ENCODE peak calls at places on chromosomes 12 and 14, in seven cellular contexts. One of them, this sample, is unnamed.
A peak's percentile ranks its signal among the peaks of the same experiment; 100 is the strongest.

GRCh38 chr12:51922762-51923505 is 15.6 kb downstream of the ACVRL1 start:
- DNase-seq in HCT116: no peak
- DNase-seq in HL-60: peak; percentile 3
- DNase-seq in K562: no peak
- DNase-seq in HepG2: no peak
- DNase-seq in GM12878: peak; percentile 21
- DNase-seq in SK-N-SH: no peak
- DNase-seq in this sample: no peak

GRCh38 chr14:96252323-96253052 is 3.5 kb upstream of the BDKRB1 start:
- DNase-seq in HCT116: no peak
- DNase-seq in HL-60: no peak
- DNase-seq in K562: peak; percentile 79
- DNase-seq in HepG2: no peak
- DNase-seq in GM12878: no peak
- DNase-seq in SK-N-SH: no peak
- DNase-seq in this sample: no peak

GRCh38 chr14:104137297-104138097 is 890 bp upstream of the KIF26A start:
- DNase-seq in HCT116: no peak
- DNase-seq in HL-60: peak; percentile 22
- DNase-seq in K562: peak; percentile 32
- DNase-seq in HepG2: peak; percentile 10
- DNase-seq in GM12878: no peak
- DNase-seq in SK-N-SH: peak; percentile 92
- DNase-seq in this sample: no peak

GRCh38 chr12:47222592-47222959 is 142.8 kb upstream of the AMIGO2 start:
- DNase-seq in HCT116: no peak
- DNase-seq in HL-60: no peak
- DNase-seq in K562: no peak
- DNase-seq in HepG2: no peak
- DNase-seq in GM12878: no peak
- DNase-seq in SK-N-SH: no peak
- DNase-seq in this sample: no peak

GRCh38 chr12:46385439-46385838 is 12.9 kb upstream of the SLC38A2 start:
- DNase-seq in HCT116: no peak
- DNase-seq in HL-60: no peak
- DNase-seq in K562: no peak
- DNase-seq in HepG2: peak; percentile 59
- DNase-seq in GM12878: no peak
- DNase-seq in SK-N-SH: no peak
- DNase-seq in this sample: no peak

GRCh38 chr14:85528080-85528881 is 1.7 kb upstream of the FLRT2 start:
- DNase-seq in HCT116: no peak
- DNase-seq in HL-60: no peak
- DNase-seq in K562: no peak
- DNase-seq in HepG2: peak; percentile 41
- DNase-seq in GM12878: no peak
- DNase-seq in SK-N-SH: no peak
- DNase-seq in this sample: no peak

GRCh38 chr14:31745741-31746140 is 184.5 kb downstream of the NUBPL start:
- DNase-seq in HCT116: no peak
- DNase-seq in HL-60: no peak
- DNase-seq in K562: no peak
- DNase-seq in HepG2: peak; percentile 42
- DNase-seq in GM12878: no peak
- DNase-seq in SK-N-SH: no peak
- DNase-seq in this sample: no peak

GRCh38 chr12:65881965-65882413 is 57.7 kb downstream of the HMGA2 start:
- DNase-seq in HCT116: no peak
- DNase-seq in HL-60: peak; percentile 59
- DNase-seq in K562: peak; percentile 12
- DNase-seq in HepG2: no peak
- DNase-seq in GM12878: no peak
- DNase-seq in SK-N-SH: no peak
- DNase-seq in this sample: no peak

GRCh38 chr12:111444706-111445310 is 39.1 kb downstream of the SH2B3 start:
- DNase-seq in HCT116: no peak
- DNase-seq in HL-60: peak; percentile 88
- DNase-seq in K562: no peak
- DNase-seq in HepG2: no peak
- DNase-seq in GM12878: peak; percentile 94
- DNase-seq in SK-N-SH: no peak
- DNase-seq in this sample: no peak

GRCh38 chr12:3122841-3123678 is 45.9 kb downstream of the TSPAN9 start:
- DNase-seq in HCT116: no peak
- DNase-seq in HL-60: no peak
- DNase-seq in K562: no peak
- DNase-seq in HepG2: no peak
- DNase-seq in GM12878: no peak
- DNase-seq in SK-N-SH: peak; percentile 74
- DNase-seq in this sample: no peak

GRCh38 chr12:51874013-51874412 is 13.9 kb upstream of the ANKRD33 start:
- DNase-seq in HCT116: no peak
- DNase-seq in HL-60: no peak
- DNase-seq in K562: no peak
- DNase-seq in HepG2: no peak
- DNase-seq in GM12878: no peak
- DNase-seq in SK-N-SH: no peak
- DNase-seq in this sample: no peak

GRCh38 chr14:50397461-50398196 is 948 bp upstream of the CDKL1 start:
- DNase-seq in HCT116: no peak
- DNase-seq in HL-60: peak; percentile 45
- DNase-seq in K562: no peak
- DNase-seq in HepG2: peak; percentile 24
- DNase-seq in GM12878: no peak
- DNase-seq in SK-N-SH: peak; percentile 41
- DNase-seq in this sample: no peak

GRCh38 chr12:116624516-116624915 is 65.3 kb downstream of the MAP1LC3B2 start:
- DNase-seq in HCT116: no peak
- DNase-seq in HL-60: no peak
- DNase-seq in K562: no peak
- DNase-seq in HepG2: no peak
- DNase-seq in GM12878: no peak
- DNase-seq in SK-N-SH: no peak
- DNase-seq in this sample: no peak

GRCh38 chr12:119652665-119653064 is 15.3 kb upstream of the PRKAB1 start:
- DNase-seq in HCT116: no peak
- DNase-seq in HL-60: no peak
- DNase-seq in K562: no peak
- DNase-seq in HepG2: no peak
- DNase-seq in GM12878: no peak
- DNase-seq in SK-N-SH: no peak
- DNase-seq in this sample: no peak

GRCh38 chr14:31572955-31573354 is 11.8 kb downstream of the NUBPL start:
- DNase-seq in HCT116: no peak
- DNase-seq in HL-60: no peak
- DNase-seq in K562: no peak
- DNase-seq in HepG2: no peak
- DNase-seq in GM12878: no peak
- DNase-seq in SK-N-SH: no peak
- DNase-seq in this sample: no peak

GRCh38 chr12:41442905-41443304 is 254.8 kb downstream of the PDZRN4 start:
- DNase-seq in HCT116: no peak
- DNase-seq in HL-60: no peak
- DNase-seq in K562: no peak
- DNase-seq in HepG2: no peak
- DNase-seq in GM12878: no peak
- DNase-seq in SK-N-SH: no peak
- DNase-seq in this sample: no peak

GRCh38 chr12:115351513-115352077 is 667.6 kb upstream of the TBX3 start:
- DNase-seq in HCT116: no peak
- DNase-seq in HL-60: no peak
- DNase-seq in K562: no peak
- DNase-seq in HepG2: no peak
- DNase-seq in GM12878: no peak
- DNase-seq in SK-N-SH: no peak
- DNase-seq in this sample: no peak

GRCh38 chr14:101665478-101666078 is 95.9 kb upstream of the PPP2R5C start:
- DNase-seq in HCT116: peak; percentile 57
- DNase-seq in HL-60: peak; percentile 62
- DNase-seq in K562: peak; percentile 7
- DNase-seq in HepG2: peak; percentile 32
- DNase-seq in GM12878: no peak
- DNase-seq in SK-N-SH: peak; percentile 63
- DNase-seq in this sample: peak; percentile 22

GRCh38 chr12:78641837-78642423 is 222.6 kb upstream of the SYT1 start:
- DNase-seq in HCT116: peak; percentile 0
- DNase-seq in HL-60: no peak
- DNase-seq in K562: no peak
- DNase-seq in HepG2: no peak
- DNase-seq in GM12878: no peak
- DNase-seq in SK-N-SH: no peak
- DNase-seq in this sample: no peak

GRCh38 chr12:51601241-51601640 is 10.2 kb downstream of the SCN8A start:
- DNase-seq in HCT116: no peak
- DNase-seq in HL-60: no peak
- DNase-seq in K562: no peak
- DNase-seq in HepG2: no peak
- DNase-seq in GM12878: no peak
- DNase-seq in SK-N-SH: no peak
- DNase-seq in this sample: no peak

GRCh38 chr14:94476018-94476417 is at the start of gene SERPINA9:
- DNase-seq in HCT116: no peak
- DNase-seq in HL-60: no peak
- DNase-seq in K562: no peak
- DNase-seq in HepG2: no peak
- DNase-seq in GM12878: no peak
- DNase-seq in SK-N-SH: no peak
- DNase-seq in this sample: no peak

GRCh38 chr14:90489916-90490726 is 93.3 kb downstream of the CALM1 start:
- DNase-seq in HCT116: no peak
- DNase-seq in HL-60: no peak
- DNase-seq in K562: peak; percentile 67
- DNase-seq in HepG2: no peak
- DNase-seq in GM12878: no peak
- DNase-seq in SK-N-SH: peak; percentile 47
- DNase-seq in this sample: no peak
- TF ChIP-seq POLR2AphosphoS5 in HCT116: no peak
- TF ChIP-seq POLR2AphosphoS5 in HL-60: no peak
- TF ChIP-seq POLR2AphosphoS5 in K562: no peak
- TF ChIP-seq POLR2AphosphoS5 in HepG2: no peak
- TF ChIP-seq POLR2AphosphoS5 in GM12878: no peak
- TF ChIP-seq POLR2AphosphoS5 in SK-N-SH: no peak
- TF ChIP-seq POLR2AphosphoS5 in this sample: no peak

GRCh38 chr14:39229222-39229543 is 4.5 kb upstream of the MIA2 start:
- DNase-seq in HCT116: no peak
- DNase-seq in HL-60: no peak
- DNase-seq in K562: no peak
- DNase-seq in HepG2: no peak
- DNase-seq in GM12878: no peak
- DNase-seq in SK-N-SH: no peak
- DNase-seq in this sample: no peak
- TF ChIP-seq REST in HCT116: no peak
- TF ChIP-seq REST in HL-60: no peak
- TF ChIP-seq REST in K562: no peak
- TF ChIP-seq REST in HepG2: no peak
- TF ChIP-seq REST in GM12878: no peak
- TF ChIP-seq REST in SK-N-SH: no peak
- TF ChIP-seq REST in this sample: no peak

GRCh38 chr12:104342635-104343249 is 39.2 kb downstream of the EID3 start:
- DNase-seq in HCT116: no peak
- DNase-seq in HL-60: no peak
- DNase-seq in K562: no peak
- DNase-seq in HepG2: no peak
- DNase-seq in GM12878: no peak
- DNase-seq in SK-N-SH: no peak
- DNase-seq in this sample: no peak
- TF ChIP-seq POLR2AphosphoS5 in HCT116: peak; percentile 7
- TF ChIP-seq POLR2AphosphoS5 in HL-60: peak; percentile 24
- TF ChIP-seq POLR2AphosphoS5 in K562: no peak
- TF ChIP-seq POLR2AphosphoS5 in HepG2: no peak
- TF ChIP-seq POLR2AphosphoS5 in GM12878: no peak
- TF ChIP-seq POLR2AphosphoS5 in SK-N-SH: no peak
- TF ChIP-seq POLR2AphosphoS5 in this sample: no peak

DNA sequence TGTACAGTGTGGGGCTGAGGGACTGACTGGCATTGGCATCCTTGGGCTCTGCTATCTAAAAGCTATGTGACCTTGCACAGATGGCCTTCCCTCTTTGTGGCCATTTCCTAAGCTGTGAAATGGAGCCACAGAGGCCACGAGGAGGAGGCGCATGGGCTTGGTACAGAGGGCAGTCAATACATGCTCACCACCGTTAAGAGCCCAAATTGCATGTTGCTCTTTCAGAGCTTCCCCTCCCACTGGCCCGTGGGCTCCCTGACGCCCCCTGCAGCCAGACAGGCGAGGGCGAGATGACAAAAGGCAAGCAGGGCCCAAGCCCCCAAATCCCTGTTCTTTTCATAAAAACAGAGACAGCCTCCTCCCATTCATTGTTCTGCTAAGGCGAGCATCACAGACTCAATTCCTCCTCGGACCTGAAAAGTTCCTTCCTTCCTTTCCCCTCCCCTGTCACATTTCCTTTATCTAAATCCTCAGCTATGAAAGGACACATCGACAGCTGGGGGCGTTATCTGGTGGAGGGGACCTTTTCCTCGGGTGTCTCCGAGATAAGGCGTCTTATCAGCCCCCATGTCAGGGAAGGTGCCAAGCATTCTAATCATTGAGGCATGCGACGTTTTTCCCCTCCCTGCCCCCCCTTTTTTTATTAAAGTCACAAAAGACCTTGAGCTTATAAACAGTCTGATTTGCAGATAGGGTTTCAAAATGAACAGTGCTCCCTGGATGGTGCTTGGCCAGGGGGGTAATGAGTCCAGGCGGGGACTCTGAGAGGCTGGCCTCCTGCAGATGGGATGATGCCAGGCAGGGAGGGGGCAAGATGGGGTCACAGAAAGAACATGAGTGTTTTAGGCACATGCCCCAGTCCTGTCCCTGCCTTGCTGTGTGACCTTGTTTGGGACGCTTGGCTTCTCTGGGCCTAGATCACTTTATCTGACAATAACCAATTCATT is 26.4 kb downstream of the FAM222A start:
- DNase-seq in HCT116: no peak
- DNase-seq in HL-60: no peak
- DNase-seq in K562: peak; percentile 54
- DNase-seq in HepG2: no peak
- DNase-seq in GM12878: no peak
- DNase-seq in SK-N-SH: peak; percentile 59
- DNase-seq in this sample: no peak
- TF ChIP-seq REST in HCT116: no peak
- TF ChIP-seq REST in HL-60: no peak
- TF ChIP-seq REST in K562: no peak
- TF ChIP-seq REST in HepG2: no peak
- TF ChIP-seq REST in GM12878: no peak
- TF ChIP-seq REST in SK-N-SH: no peak
- TF ChIP-seq REST in this sample: no peak

GRCh38 chr12:23423097-23423687 is 526.3 kb downstream of the SOX5 start:
- DNase-seq in HCT116: no peak
- DNase-seq in HL-60: no peak
- DNase-seq in K562: peak; percentile 54
- DNase-seq in HepG2: no peak
- DNase-seq in GM12878: no peak
- DNase-seq in SK-N-SH: no peak
- DNase-seq in this sample: no peak
- TF ChIP-seq POLR2AphosphoS5 in HCT116: no peak
- TF ChIP-seq POLR2AphosphoS5 in HL-60: no peak
- TF ChIP-seq POLR2AphosphoS5 in K562: no peak
- TF ChIP-seq POLR2AphosphoS5 in HepG2: no peak
- TF ChIP-seq POLR2AphosphoS5 in GM12878: no peak
- TF ChIP-seq POLR2AphosphoS5 in SK-N-SH: no peak
- TF ChIP-seq POLR2AphosphoS5 in this sample: no peak